ENCODE peak calls at places on chromosomes 5 and 9, in four cellular contexts. A is HS-27A; O is CD4-positive, CD25-positive, alpha-beta regulatory T cell; V is amniotic stem cell. I is an unnamed sample.

GRCh38 chr5:108481355-108481931 is 99.5 kb upstream of the FBXL17 start:
- DNase-seq in A (no peak), O (no peak), V (peak), I (peak)

GRCh38 chr9:124511891-124512805 is 4.9 kb upstream of the NR5A1 start:
- DNase-seq in A (no peak), O (no peak), V (no peak), I (no peak)

GRCh38 chr5:172584638-172585037 is 56.4 kb upstream of the NEURL1B start:
- DNase-seq in A (no peak), O (no peak), V (no peak), I (no peak)

GRCh38 chr5:83628360-83628759 is 92.3 kb downstream of the HAPLN1 start:
- DNase-seq in A (no peak), O (no peak), V (no peak), I (no peak)

GRCh38 chr5:72281430-72281763 is 38.6 kb downstream of the MRPS27 start:
- DNase-seq in A (no peak), O (no peak), V (no peak), I (no peak)

GRCh38 chr5:20655211-20655610 is 667.2 kb upstream of the CDH18 start:
- DNase-seq in A (no peak), O (no peak), V (no peak), I (no peak)

GRCh38 chr5:6574537-6574936 is 58.3 kb downstream of the NSUN2 start:
- DNase-seq in A (no peak), O (no peak), V (no peak), I (no peak)

GRCh38 chr9:80410106-80410505 is 838.3 kb downstream of the TLE4 start:
- DNase-seq in A (no peak), O (no peak), V (no peak), I (no peak)

GRCh38 chr5:56803894-56804293 is 11.5 kb upstream of the MAP3K1 start:
- DNase-seq in A (no peak), O (no peak), V (no peak), I (no peak)

GRCh38 chr9:91536211-91536691 is 112.6 kb upstream of the NFIL3 start:
- DNase-seq in A (peak), O (no peak), V (peak), I (no peak)

GRCh38 chr5:118919016-118919415 is 69.3 kb downstream of the DTWD2 start:
- DNase-seq in A (no peak), O (no peak), V (no peak), I (no peak)

GRCh38 chr5:78964889-78965288 is 20.2 kb downstream of the ARSB start:
- DNase-seq in A (no peak), O (no peak), V (no peak), I (peak)

GRCh38 chr9:73158723-73159122 is 7.1 kb downstream of the ANXA1 start:
- DNase-seq in A (no peak), O (no peak), V (no peak), I (no peak)

GRCh38 chr9:133571491-133571890 is 37.0 kb downstream of the ADAMTSL2 start:
- DNase-seq in A (no peak), O (no peak), V (no peak), I (no peak)

GRCh38 chr9:128916204-128916603 is 4.6 kb upstream of the PHYHD1 start:
- DNase-seq in A (no peak), O (no peak), V (no peak), I (no peak)